ENCODE peak calls at places on chromosomes 1 and 21, in seven cellular contexts. J is AML-193; L is SJSA1; Q is activated CD8-positive, alpha-beta memory T cell treated with anti-CD3 and anti-CD28 coated beads for 1 hour; R is neural progenitor cell; Y is SK-N-MC; X is fibroblast of the conjunctiva. Z is an unnamed sample.

GRCh38 chr21:29221259-29221744 is 77.4 kb upstream of the BACH1 start:
- DNase-seq in J (no peak), L (peak), Q (no peak), R (no peak), Y (no peak), X (no peak), Z (no peak)

GRCh38 chr1:29531596-29531995 is 295.3 kb downstream of the PTPRU start:
- DNase-seq in J (no peak), L (peak), Q (no peak), R (no peak), Y (no peak), X (no peak), Z (no peak)

GRCh38 chr1:66626261-66626660 is 92.3 kb downstream of the SGIP1 start:
- DNase-seq in J (no peak), L (no peak), Q (no peak), R (no peak), Y (no peak), X (no peak), Z (no peak)

GRCh38 chr1:104671684-104672353 is 922.1 kb downstream of the AMY1C start:
- DNase-seq in J (no peak), L (no peak), Q (no peak), R (no peak), Y (no peak), X (no peak), Z (no peak)

GRCh38 chr1:216757110-216757509 is 33.9 kb upstream of the ESRRG start:
- DNase-seq in J (no peak), L (no peak), Q (no peak), R (no peak), Y (no peak), X (no peak), Z (no peak)

GRCh38 chr1:2984399-2985061 is 36.7 kb upstream of the ACTRT2 start:
- DNase-seq in J (no peak), L (no peak), Q (no peak), R (no peak), Y (no peak), X (no peak), Z (no peak)

GRCh38 chr1:204736861-204737260 is 51.3 kb upstream of the LRRN2 start:
- DNase-seq in J (no peak), L (no peak), Q (no peak), R (no peak), Y (no peak), X (no peak), Z (no peak)

GRCh38 chr1:197145451-197146029 is 929 bp downstream of the ASPM start:
- DNase-seq in J (peak), L (no peak), Q (no peak), R (no peak), Y (no peak), X (no peak), Z (no peak)

GRCh38 chr1:37158113-37158749 is 123.9 kb upstream of the GRIK3 start:
- DNase-seq in J (no peak), L (peak), Q (no peak), R (no peak), Y (no peak), X (no peak), Z (no peak)

GRCh38 chr1:217620814-217621213 is 10.1 kb downstream of the GPATCH2 start:
- DNase-seq in J (no peak), L (no peak), Q (no peak), R (peak), Y (no peak), X (no peak), Z (no peak)

GRCh38 chr1:234589854-234590620 is 19.9 kb downstream of the IRF2BP2 start:
- DNase-seq in J (no peak), L (peak), Q (no peak), R (no peak), Y (no peak), X (no peak), Z (no peak)

GRCh38 chr1:44025816-44026215 is 5.4 kb downstream of the SLC6A9 start:
- DNase-seq in J (no peak), L (no peak), Q (no peak), R (no peak), Y (no peak), X (no peak), Z (no peak)

GRCh38 chr1:174877208-174877673 is 122.5 kb upstream of the CACYBP start:
- DNase-seq in J (no peak), L (no peak), Q (no peak), R (peak), Y (no peak), X (no peak), Z (no peak)

GRCh38 chr1:30661311-30661710 is 62.1 kb downstream of the MATN1 start:
- DNase-seq in J (no peak), L (no peak), Q (no peak), R (no peak), Y (no peak), X (no peak), Z (no peak)

GRCh38 chr1:165235777-165236285 is 120.7 kb downstream of the LMX1A start:
- DNase-seq in J (no peak), L (no peak), Q (no peak), R (peak), Y (no peak), X (no peak), Z (peak)

GRCh38 chr1:118186026-118186425 is 998 bp upstream of the SPAG17 start:
- DNase-seq in J (no peak), L (no peak), Q (no peak), R (peak), Y (no peak), X (no peak), Z (no peak)

GRCh38 chr1:9628541-9629444 is 22.7 kb upstream of the PIK3CD start:
- DNase-seq in J (no peak), L (no peak), Q (peak), R (no peak), Y (no peak), X (no peak), Z (no peak)

GRCh38 chr1:86194491-86195034 is 38.0 kb upstream of the COL24A1 start:
- DNase-seq in J (no peak), L (no peak), Q (no peak), R (no peak), Y (no peak), X (no peak), Z (no peak)

GRCh38 chr1:79738101-79738500 is 731.6 kb upstream of the ADGRL4 start:
- DNase-seq in J (no peak), L (no peak), Q (no peak), R (no peak), Y (no peak), X (no peak), Z (no peak)

GRCh38 chr1:111895456-111895855 is 94.0 kb downstream of the KCND3 start:
- DNase-seq in J (no peak), L (no peak), Q (no peak), R (peak), Y (no peak), X (no peak), Z (peak)

GRCh38 chr1:46603481-46603857 is 599 bp downstream of the MKNK1 start:
- DNase-seq in J (no peak), L (no peak), Q (no peak), R (no peak), Y (no peak), X (no peak), Z (no peak)

GRCh38 chr1:234114648-234115307 is 210.3 kb downstream of the SLC35F3 start:
- DNase-seq in J (peak), L (no peak), Q (no peak), R (peak), Y (peak), X (peak), Z (peak)

GRCh38 chr1:206816390-206817287 is 44.3 kb upstream of the IL10 start:
- DNase-seq in J (no peak), L (no peak), Q (no peak), R (no peak), Y (no peak), X (peak), Z (no peak)

GRCh38 chr1:11985851-11986250 is 5.6 kb downstream of the MFN2 start:
- DNase-seq in J (peak), L (no peak), Q (no peak), R (no peak), Y (peak), X (peak), Z (no peak)

GRCh38 chr1:14968251-14968812 is 185.2 kb upstream of the TMEM51 start:
- DNase-seq in J (no peak), L (peak), Q (no peak), R (peak), Y (no peak), X (peak), Z (no peak)